ENCODE peak calls at places on chromosomes 7 and 10, in seven cellular contexts. Q is ovary, A is upper lobe of left lung, W is psoas muscle, H is mucosa of descending colon, I is hepatocyte, M is cardiac muscle cell. P is an unnamed sample. For H3K4me1, the result is how much of the 10 kb centered on the place peaks cover.

GRCh38 chr7:130299909-130300308 is 6.9 kb downstream of the CPA4 start:
- DNase-seq in W (no peak), Q (no peak), H (no peak), M (no peak), A (no peak), I (no peak), P (no peak)

GRCh38 chr10:88848499-88848898 is 3.1 kb downstream of the ANKRD22 start:
- DNase-seq in M (peak), H (no peak), W (no peak), Q (no peak), I (no peak), A (no peak), P (no peak)

GRCh38 chr10:105545101-105545500 is 904.0 kb downstream of the SORCS3 start:
- DNase-seq in I (no peak), Q (no peak), W (no peak), H (no peak), A (no peak), M (no peak), P (no peak)

GRCh38 chr10:32166365-32166764 is 110.1 kb upstream of the KIF5B start:
- DNase-seq in W (no peak), M (no peak), Q (no peak), H (no peak), A (no peak), I (no peak), P (no peak)

GRCh38 chr7:135761751-135762488 is 13.3 kb upstream of the FAM180A start:
- DNase-seq in I (no peak), W (no peak), H (no peak), Q (no peak), M (peak), A (no peak), P (peak)

GRCh38 chr7:135862586-135863361 is 114.2 kb upstream of the FAM180A start:
- DNase-seq in W (no peak), M (no peak), Q (no peak), I (no peak), A (no peak), H (no peak), P (no peak)

GRCh38 chr10:31599626-31600504 is 280.8 kb downstream of the ZEB1 start:
- DNase-seq in H (no peak), A (no peak), Q (no peak), W (no peak), M (no peak), I (no peak), P (peak)

GRCh38 chr7:99392659-99393362 is 15.6 kb downstream of the PDAP1 start:
- DNase-seq in W (peak), M (peak), H (peak), Q (peak), A (peak), I (peak), P (no peak)

GRCh38 chr10:15181576-15182156 is 13.2 kb upstream of the NMT2 start:
- DNase-seq in A (no peak), I (no peak), M (no peak), W (no peak), H (no peak), Q (no peak), P (no peak)

GRCh38 chr7:139075031-139075652 is 34.4 kb downstream of the ZC3HAV1 start:
- DNase-seq in I (peak), H (peak), A (no peak), M (peak), Q (peak), W (peak), P (peak)

GRCh38 chr7:41886257-41886905 is 183.5 kb upstream of the INHBA start:
- DNase-seq in M (peak), I (peak), H (peak), Q (peak), A (no peak), W (peak), P (no peak)

GRCh38 chr7:28407643-28408042 is 4.7 kb upstream of the CREB5 start:
- DNase-seq in W (no peak), H (no peak), Q (no peak), A (no peak), M (peak), I (peak), P (peak)

GRCh38 chr7:30048582-30048981 is 20.4 kb downstream of the PLEKHA8 start:
- DNase-seq in I (no peak), H (no peak), W (no peak), Q (no peak), A (no peak), M (no peak), P (no peak)

GRCh38 chr10:48478469-48478868 is 126.4 kb downstream of the ARHGAP22 start:
- DNase-seq in A (no peak), W (no peak), Q (no peak), I (no peak), M (no peak), H (no peak), P (no peak)

GRCh38 chr10:102433619-102434046 is 1.3 kb upstream of the CUEDC2 start:
- DNase-seq in M (no peak), A (no peak), W (no peak), I (peak), Q (no peak), H (no peak), P (no peak)

GRCh38 chr10:1854271-1854670 is 116.9 kb upstream of the ADARB2 start:
- DNase-seq in M (no peak), Q (no peak), I (no peak), A (no peak), W (no peak), H (no peak), P (no peak)

GRCh38 chr10:92419740-92420553 is 129.0 kb downstream of the MARCHF5 start:
- DNase-seq in W (peak), A (peak), I (peak), M (peak), H (peak), Q (peak), P (no peak)

GRCh38 chr7:110839866-110840265 is 251.1 kb upstream of the LRRN3 start:
- DNase-seq in A (no peak), I (peak), H (no peak), W (no peak), M (peak), Q (peak), P (no peak)

GRCh38 chr7:28037220-28038010 is 143.2 kb downstream of the JAZF1 start:
- DNase-seq in W (no peak), I (peak), A (no peak), H (no peak), M (peak), Q (no peak), P (no peak)

GRCh38 chr7:70505886-70506285 is 626.1 kb upstream of the GALNT17 start:
- DNase-seq in M (no peak), A (no peak), I (no peak), Q (no peak), W (no peak), H (no peak), P (no peak)

GRCh38 chr7:1063361-1063760 is 19.0 kb downstream of the GPR146 start:
- DNase-seq in Q (no peak), I (no peak), H (no peak), W (no peak), A (peak), M (no peak), P (no peak)

GRCh38 chr10:79298403-79299244 is 48.6 kb upstream of the PPIF start:
- DNase-seq in I (peak), M (peak), W (peak), H (peak), Q (no peak), A (peak), P (no peak)

GRCh38 chr10:32983333-32983909 is 25.4 kb upstream of the ITGB1 start:
- DNase-seq in H (no peak), Q (no peak), M (peak), A (no peak), W (no peak), I (peak), P (no peak)

GRCh38 chr10:117823980-117824379 is 222.8 kb downstream of the RAB11FIP2 start:
- DNase-seq in H (no peak), I (no peak), Q (no peak), M (no peak), W (no peak), A (no peak), P (no peak)

GRCh38 chr10:132144086-132144485 is 42.7 kb upstream of the DPYSL4 start:
- DNase-seq in H (peak), A (peak), I (no peak), W (no peak), Q (peak), M (no peak), P (no peak)

GRCh38 chr10:79285315-79286185 is 61.7 kb upstream of the PPIF start:
- DNase-seq in I (no peak), Q (no peak), A (no peak), M (no peak), H (no peak), W (no peak), P (no peak)

GRCh38 chr7:29946428-29947186 is 43.0 kb downstream of the SCRN1 start:
- DNase-seq in H (no peak), W (no peak), Q (peak), A (no peak), I (no peak), M (peak), P (no peak)

GRCh38 chr7:80785961-80786360 is 132.9 kb downstream of the SEMA3C start:
- DNase-seq in Q (no peak), W (no peak), I (no peak), A (no peak), H (no peak), M (no peak), P (no peak)

GRCh38 chr10:62045765-62046521 is 144.4 kb downstream of the ARID5B start:
- DNase-seq in A (no peak), M (peak), I (peak), W (no peak), Q (no peak), H (no peak), P (no peak)

GRCh38 chr10:113746188-113746950 is 5.1 kb upstream of the PLEKHS1 start:
- DNase-seq in W (no peak), I (peak), A (no peak), H (peak), M (peak), Q (no peak), P (no peak)

GRCh38 chr7:7522421-7522820 is 13.3 kb downstream of the COL28A1 start:
- DNase-seq in M (no peak), I (no peak), W (no peak), H (no peak), A (no peak), Q (no peak), P (no peak)

GRCh38 chr10:47364366-47364765 is 16.2 kb downstream of the RBP3 start:
- DNase-seq in I (no peak), H (no peak), A (no peak), M (no peak), Q (no peak), W (peak), P (no peak)

GRCh38 chr7:21579341-21580072 is 36.7 kb downstream of the DNAH11 start:
- DNase-seq in H (no peak), I (no peak), W (no peak), M (no peak), A (no peak), Q (no peak), P (no peak)

GRCh38 chr10:101120884-101121660 is 10.0 kb upstream of the TLX1 start:
- DNase-seq in W (peak), A (peak), Q (no peak), H (peak), I (peak), M (no peak), P (no peak)

GRCh38 chr10:112209534-112210200 is 26.1 kb upstream of the GPAM start:
- DNase-seq in H (no peak), A (no peak), Q (no peak), M (no peak), I (peak), W (no peak), P (no peak)

GRCh38 chr7:8379264-8379663 is 54.1 kb upstream of the NXPH1 start:
- DNase-seq in W (no peak), I (no peak), Q (no peak), A (no peak), H (no peak), M (no peak), P (no peak)

GRCh38 chr7:92293887-92294616 is 48.3 kb downstream of the ANKIB1 start:
- DNase-seq in M (peak), H (no peak), I (no peak), A (no peak), Q (no peak), W (no peak), P (no peak)

GRCh38 chr7:82317257-82317721 is 126.3 kb downstream of the CACNA2D1 start:
- DNase-seq in M (no peak), Q (no peak), I (no peak), A (no peak), W (no peak), H (no peak), P (no peak)

GRCh38 chr10:99234067-99234738 is 1.4 kb downstream of the HPSE2 start:
- DNase-seq in I (peak), A (peak), M (peak), Q (no peak), H (peak), W (peak), P (peak)
- H3K4me1 ChIP-seq in I (under half), A (under half), M (under half), Q (under half), H (under half), W (under half), P (under half)

GRCh38 chr10:70348228-70348850 is 34.1 kb downstream of the LRRC20 start:
- DNase-seq in A (no peak), H (peak), W (no peak), I (peak), Q (no peak), M (peak), P (no peak)
- TF ChIP-seq CTCF in A (peak), H (peak), W (peak), I (peak), Q (peak), M (peak), P (peak)

DNA sequence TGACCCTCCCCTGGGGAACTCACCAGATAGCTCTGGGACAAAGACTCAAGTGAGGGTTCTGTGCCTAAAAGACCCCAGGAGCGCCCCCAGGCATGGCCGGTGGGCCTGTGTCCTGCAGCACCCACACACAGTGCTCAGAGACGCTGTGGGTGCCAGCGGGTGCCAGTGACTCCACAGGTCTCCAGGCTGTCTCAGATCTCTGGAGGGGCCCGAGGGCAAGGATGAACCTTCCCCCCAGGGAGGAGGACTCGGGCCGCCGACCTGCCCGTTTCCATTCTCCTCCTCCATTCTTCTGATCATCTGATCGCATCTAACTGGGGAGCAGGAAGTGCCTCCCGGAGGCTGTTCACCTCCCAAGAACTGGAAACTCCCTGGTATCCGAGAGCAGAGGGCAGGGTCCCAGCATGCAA is 980 bp downstream of the ADAM8 start:
- DNase-seq in Q (no peak), M (no peak), A (peak), I (no peak), H (no peak), W (no peak), P (no peak)
- H3K4me1 ChIP-seq in Q (under half), M (under half), A (under half), I (under half), H (under half), W (under half), P (under half)

GRCh38 chr7:117401293-117402002 is 25.8 kb downstream of the ASZ1 start:
- DNase-seq in W (no peak), H (no peak), M (peak), A (no peak), I (no peak), Q (no peak), P (no peak)

GRCh38 chr7:117395743-117396142 is 31.6 kb downstream of the ASZ1 start:
- DNase-seq in A (no peak), Q (no peak), M (no peak), H (no peak), W (no peak), I (no peak), P (no peak)

GRCh38 chr7:117403737-117404136 is 23.6 kb downstream of the ASZ1 start:
- DNase-seq in W (no peak), I (no peak), Q (no peak), M (no peak), A (no peak), H (no peak), P (no peak)

GRCh38 chr7:117402109-117402508 is 25.2 kb downstream of the ASZ1 start:
- DNase-seq in A (no peak), M (no peak), W (no peak), H (no peak), Q (no peak), I (no peak), P (no peak)

DNA sequence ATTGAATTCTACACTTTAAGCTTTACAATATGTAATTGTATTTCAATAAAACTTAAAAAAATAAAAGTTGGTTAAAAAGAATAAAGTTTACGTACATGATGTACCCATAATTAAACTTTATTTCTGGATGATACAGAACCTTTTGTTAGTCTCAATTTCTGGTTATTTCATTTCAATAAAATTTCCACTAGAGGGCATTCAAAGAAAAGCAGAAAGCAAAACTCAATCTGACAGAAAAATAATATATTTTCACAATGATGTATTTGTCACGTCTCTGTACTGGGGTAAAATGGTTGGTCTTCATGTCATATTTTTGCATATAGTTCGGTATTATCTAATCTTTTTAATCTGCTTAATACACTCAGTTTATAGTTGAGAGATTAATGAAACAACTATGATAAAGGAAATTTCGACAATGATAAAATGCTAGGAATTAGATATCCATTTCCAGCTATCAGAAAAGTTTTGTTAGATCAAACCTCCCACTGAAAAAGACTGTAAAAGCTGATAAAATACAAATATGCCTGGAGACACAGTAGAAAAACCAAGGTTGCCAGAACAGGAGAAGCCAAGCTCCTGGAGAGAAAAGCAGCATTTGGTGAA is 27.4 kb downstream of the ASZ1 start:
- DNase-seq in Q (no peak), M (peak), A (no peak), I (no peak), W (no peak), H (no peak), P (no peak)
- TF ChIP-seq CTCF in Q (no peak), M (peak), A (peak), I (peak), W (peak), H (no peak), P (peak)

GRCh38 chr10:29647483-29647882 is 12.7 kb upstream of the SVIL start:
- DNase-seq in Q (no peak), I (no peak), A (no peak), M (no peak), W (no peak), H (no peak), P (no peak)
- H3K4me1 ChIP-seq in Q (under half), I (under half), A (under half), M (under half), W (half or more), H (under half), P (half or more)

P was measured in ascending aorta.